ENCODE peak calls at places on chromosomes 2 and 18, in six cellular contexts. Q is HS-5, O is NCI-H510A, T is aorta, P is iPS-NIHi11, H is left cardiac atrium. K is an unnamed sample.

GRCh38 chr2:182004945-182005344 is 19.3 kb downstream of the PPP1R1C start:
- DNase-seq in Q (no peak), O (no peak), T (no peak), P (no peak), H (no peak), K (no peak)

GRCh38 chr2:239498576-239498975 is 97.8 kb upstream of the HDAC4 start:
- DNase-seq in Q (no peak), O (no peak), T (no peak), P (no peak), H (no peak), K (no peak)

GRCh38 chr2:64192080-64192479 is 47.9 kb upstream of the PELI1 start:
- DNase-seq in Q (no peak), O (no peak), T (no peak), P (no peak), H (no peak), K (no peak)

GRCh38 chr18:35267809-35268208 is 22.2 kb downstream of the ZSCAN30 start:
- DNase-seq in Q (no peak), O (peak), T (peak), P (no peak), H (peak), K (peak)

GRCh38 chr2:174771631-174772491 is 7.6 kb upstream of the CHRNA1 start:
- DNase-seq in Q (peak), O (peak), T (peak), P (peak), H (peak), K (peak)

GRCh38 chr2:127145255-127145899 is 38.4 kb upstream of the BIN1 start:
- DNase-seq in Q (no peak), O (no peak), T (no peak), P (no peak), H (no peak), K (no peak)

GRCh38 chr2:19790291-19790690 is 111.5 kb downstream of the TTC32 start:
- DNase-seq in Q (no peak), O (no peak), T (no peak), P (no peak), H (no peak), K (no peak)

GRCh38 chr2:127320586-127321275 is 26.8 kb upstream of the ERCC3 start:
- DNase-seq in Q (no peak), O (no peak), T (no peak), P (no peak), H (no peak), K (no peak)

GRCh38 chr2:69081001-69081400 is 68.0 kb downstream of the ANTXR1 start:
- DNase-seq in Q (no peak), O (no peak), T (no peak), P (no peak), H (no peak), K (no peak)

GRCh38 chr2:187139469-187139868 is 290.5 kb upstream of the ZSWIM2 start:
- DNase-seq in Q (no peak), O (no peak), T (no peak), P (no peak), H (peak), K (no peak)

GRCh38 chr2:22855761-22856184 is 529.2 kb upstream of the KLHL29 start:
- DNase-seq in Q (no peak), O (peak), T (no peak), P (no peak), H (peak), K (no peak)

GRCh38 chr2:220966636-220967035 is 605.5 kb downstream of the EPHA4 start:
- DNase-seq in Q (peak), O (no peak), T (no peak), P (no peak), H (no peak), K (no peak)

GRCh38 chr2:236852977-236853374 is 232.7 kb upstream of the COPS8 start:
- DNase-seq in Q (no peak), O (no peak), T (no peak), P (no peak), H (no peak), K (no peak)

GRCh38 chr2:218398437-218399390 is 954 bp upstream of the CTDSP1 start:
- DNase-seq in Q (no peak), O (peak), T (peak), P (peak), H (peak), K (peak)

GRCh38 chr2:232537079-232537478 is 2.4 kb upstream of the CHRNG start:
- DNase-seq in Q (no peak), O (no peak), T (no peak), P (peak), H (no peak), K (no peak)

GRCh38 chr18:34971313-34971712 is 69.9 kb upstream of the MAPRE2 start:
- DNase-seq in Q (peak), O (no peak), T (no peak), P (no peak), H (no peak), K (no peak)

GRCh38 chr2:69203166-69203985 is 183.7 kb downstream of the GFPT1 start:
- DNase-seq in Q (no peak), O (no peak), T (no peak), P (no peak), H (no peak), K (no peak)

GRCh38 chr2:47651296-47651695 is 131.6 kb upstream of the MSH6 start:
- DNase-seq in Q (no peak), O (peak), T (no peak), P (no peak), H (no peak), K (no peak)

GRCh38 chr2:161991991-161992390 is 82.0 kb downstream of the DPP4 start:
- DNase-seq in Q (no peak), O (no peak), T (no peak), P (no peak), H (no peak), K (no peak)

GRCh38 chr18:79950440-79951341 is 762 bp downstream of the SLC66A2 start:
- DNase-seq in Q (no peak), O (peak), T (peak), P (peak), H (no peak), K (peak)

GRCh38 chr18:8401606-8402005 is 207.6 kb upstream of the RAB12 start:
- DNase-seq in Q (no peak), O (no peak), T (no peak), P (no peak), H (no peak), K (no peak)

GRCh38 chr2:152505495-152505906 is 170.5 kb downstream of the FMNL2 start:
- DNase-seq in Q (peak), O (no peak), T (peak), P (no peak), H (peak), K (no peak)

GRCh38 chr2:171966688-171967087 is 33.1 kb upstream of the METAP1D start:
- DNase-seq in Q (no peak), O (no peak), T (no peak), P (no peak), H (no peak), K (no peak)

GRCh38 chr2:236676131-236676873 is 106.7 kb downstream of the ACKR3 start:
- DNase-seq in Q (no peak), O (no peak), T (no peak), P (no peak), H (no peak), K (no peak)

GRCh38 chr2:135916232-135916631 is 40.0 kb upstream of the MCM6 start:
- DNase-seq in Q (peak), O (no peak), T (no peak), P (no peak), H (no peak), K (no peak)

GRCh38 chr18:36187138-36187825 is at the start of gene MOCOS:
- DNase-seq in Q (no peak), O (peak), T (peak), P (peak), H (peak), K (peak)

GRCh38 chr2:46095821-46096220 is 201.4 kb upstream of the EPAS1 start:
- DNase-seq in Q (no peak), O (no peak), T (no peak), P (no peak), H (no peak), K (no peak)

GRCh38 chr18:10265560-10266235 is 188.7 kb upstream of the APCDD1 start:
- DNase-seq in Q (no peak), O (no peak), T (no peak), P (no peak), H (no peak), K (no peak)

GRCh38 chr2:81894451-81894990 is 1590.0 kb upstream of the LRRTM1 start:
- DNase-seq in Q (peak), O (no peak), T (no peak), P (no peak), H (no peak), K (no peak)

GRCh38 chr2:27664245-27664574 is 521 bp downstream of the SLC4A1AP start:
- DNase-seq in Q (no peak), O (no peak), T (no peak), P (no peak), H (no peak), K (no peak)

GRCh38 chr18:37452697-37453385 is 112.8 kb downstream of the CELF4 start:
- DNase-seq in Q (no peak), O (peak), T (no peak), P (no peak), H (no peak), K (peak)

GRCh38 chr18:79218605-79219195 is 149.5 kb downstream of the ATP9B start:
- DNase-seq in Q (no peak), O (no peak), T (no peak), P (no peak), H (no peak), K (no peak)

GRCh38 chr18:48934708-48935432 is 15.9 kb downstream of the SMAD7 start:
- DNase-seq in Q (no peak), O (no peak), T (peak), P (no peak), H (peak), K (no peak)

GRCh38 chr2:120598416-120598815 is 137.3 kb upstream of the GLI2 start:
- DNase-seq in Q (no peak), O (no peak), T (peak), P (no peak), H (no peak), K (no peak)

GRCh38 chr2:224984641-224985040 is 57.6 kb downstream of the DOCK10 start:
- DNase-seq in Q (no peak), O (no peak), T (no peak), P (no peak), H (no peak), K (no peak)

GRCh38 chr2:237695201-237695780 is 67.9 kb downstream of the LRRFIP1 start:
- DNase-seq in Q (peak), O (no peak), T (no peak), P (no peak), H (no peak), K (no peak)

GRCh38 chr2:145221511-145221910 is 701.6 kb upstream of the ZEB2 start:
- DNase-seq in Q (no peak), O (no peak), T (no peak), P (no peak), H (no peak), K (no peak)

GRCh38 chr2:43209204-43209717 is 17.1 kb downstream of the ZFP36L2 start:
- DNase-seq in Q (no peak), O (no peak), T (no peak), P (no peak), H (no peak), K (no peak)

GRCh38 chr2:242010567-242011513 is 141.3 kb downstream of the RTP5 start:
- DNase-seq in Q (no peak), O (no peak), T (peak), P (no peak), H (no peak), K (no peak)